ENCODE peak calls at places on chromosomes 6 and 20, in ten cellular contexts. I is cardiac fibroblast, N is coronary artery, M is thoracic aorta, K is MM.1S, F is OCI-LY7, J is stomach, V is astrocyte of the spinal cord, A is HepG2, E is HL-60. P is an unnamed sample.

GRCh38 chr6:5261545-5262109 is 314 bp downstream of the FARS2 start:
- DNase-seq in I (no peak), N (no peak), M (no peak), K (no peak), F (no peak), J (no peak), V (no peak), A (no peak), E (no peak), P (no peak)

GRCh38 chr6:37048851-37049734 is 43.6 kb downstream of the FGD2 start:
- DNase-seq in I (peak; percentile 87), N (no peak), M (no peak), K (peak; percentile 88), F (peak; percentile 69), J (peak; percentile 45), V (peak; percentile 81), A (no peak), E (no peak), P (peak; percentile 73)

GRCh38 chr6:19664050-19664449 is 173.1 kb upstream of the ID4 start:
- DNase-seq in I (no peak), N (no peak), M (no peak), K (no peak), F (peak; percentile 16), J (no peak), V (no peak), A (no peak), E (no peak), P (no peak)

GRCh38 chr6:48389146-48390043 is 278.4 kb upstream of the PTCHD4 start:
- DNase-seq in I (no peak), N (no peak), M (no peak), K (no peak), F (no peak), J (no peak), V (no peak), A (no peak), E (no peak), P (no peak)

GRCh38 chr6:31546339-31546961 is at the start of gene ATP6V1G2:
- DNase-seq in I (peak; percentile 94), N (peak; percentile 94), M (peak; percentile 67), K (peak; percentile 85), F (peak; percentile 94), J (peak; percentile 89), V (peak; percentile 96), A (peak; percentile 92), E (peak; percentile 93), P (peak; percentile 91)

GRCh38 chr6:18976966-18977365 is 589.8 kb downstream of the RNF144B start:
- DNase-seq in I (no peak), N (no peak), M (no peak), K (no peak), F (no peak), J (no peak), V (no peak), A (no peak), E (no peak), P (no peak)

GRCh38 chr6:2360716-2361115 is 115.3 kb upstream of the GMDS start:
- DNase-seq in I (no peak), N (no peak), M (no peak), K (no peak), F (no peak), J (no peak), V (no peak), A (no peak), E (no peak), P (no peak)

GRCh38 chr6:85390775-85391174 is 59.1 kb upstream of the NT5E start:
- DNase-seq in I (peak; percentile 73), N (no peak), M (no peak), K (no peak), F (no peak), J (no peak), V (no peak), A (no peak), E (no peak), P (peak; percentile 60)

GRCh38 chr20:22740829-22741228 is 156.5 kb upstream of the FOXA2 start:
- DNase-seq in I (no peak), N (no peak), M (no peak), K (no peak), F (no peak), J (no peak), V (no peak), A (no peak), E (no peak), P (no peak)

GRCh38 chr6:75504902-75505233 is 11.3 kb upstream of the FILIP1 start:
- DNase-seq in I (peak; percentile 54), N (no peak), M (no peak), K (no peak), F (no peak), J (no peak), V (no peak), A (no peak), E (no peak), P (peak; percentile 44)

GRCh38 chr6:5325173-5325572 is 63.9 kb downstream of the FARS2 start:
- DNase-seq in I (no peak), N (no peak), M (no peak), K (no peak), F (no peak), J (no peak), V (no peak), A (no peak), E (no peak), P (no peak)

GRCh38 chr6:30164714-30165113 is 1.4 kb downstream of the TRIM15 start:
- DNase-seq in I (no peak), N (no peak), M (no peak), K (no peak), F (no peak), J (no peak), V (no peak), A (no peak), E (no peak), P (no peak)

GRCh38 chr6:4732691-4733315 is 43.4 kb upstream of the CDYL start:
- DNase-seq in I (peak; percentile 80), N (no peak), M (no peak), K (no peak), F (no peak), J (peak; percentile 44), V (peak; percentile 90), A (peak; percentile 24), E (no peak), P (peak; percentile 89)

GRCh38 chr6:146090474-146090873 is 61.6 kb downstream of the GRM1 start:
- DNase-seq in I (no peak), N (no peak), M (no peak), K (no peak), F (no peak), J (no peak), V (peak; percentile 82), A (no peak), E (no peak), P (no peak)

GRCh38 chr20:54103067-54103761 is 32.8 kb upstream of the BCAS1 start:
- DNase-seq in I (peak; percentile 64), N (no peak), M (no peak), K (peak; percentile 71), F (peak; percentile 65), J (peak; percentile 82), V (peak; percentile 65), A (peak; percentile 96), E (peak; percentile 80), P (peak; percentile 53)
- TF ChIP-seq CTCF in I (peak; percentile 97), N (peak; percentile 30), M (peak; percentile 47), K (peak; percentile 84), F (peak; percentile 95), J (peak; percentile 59), V (peak; percentile 98), A (peak; percentile 95), E (peak; percentile 83), P (peak; percentile 80)

GRCh38 chr20:1804129-1804503 is 91.1 kb upstream of the SIRPA start:
- DNase-seq in I (no peak), N (peak; percentile 31), M (no peak), K (no peak), F (no peak), J (no peak), V (no peak), A (no peak), E (no peak), P (no peak)
- H3K4me3 ChIP-seq in I (no peak overlapping the region), N (no peak overlapping the region), M (no peak overlapping the region), K (peak overlapping the region; percentile 63), F (no peak overlapping the region), J (no peak overlapping the region), V (no peak overlapping the region), A (no peak overlapping the region), E (peak overlapping the region; percentile 41), P (no peak overlapping the region)

DNA sequence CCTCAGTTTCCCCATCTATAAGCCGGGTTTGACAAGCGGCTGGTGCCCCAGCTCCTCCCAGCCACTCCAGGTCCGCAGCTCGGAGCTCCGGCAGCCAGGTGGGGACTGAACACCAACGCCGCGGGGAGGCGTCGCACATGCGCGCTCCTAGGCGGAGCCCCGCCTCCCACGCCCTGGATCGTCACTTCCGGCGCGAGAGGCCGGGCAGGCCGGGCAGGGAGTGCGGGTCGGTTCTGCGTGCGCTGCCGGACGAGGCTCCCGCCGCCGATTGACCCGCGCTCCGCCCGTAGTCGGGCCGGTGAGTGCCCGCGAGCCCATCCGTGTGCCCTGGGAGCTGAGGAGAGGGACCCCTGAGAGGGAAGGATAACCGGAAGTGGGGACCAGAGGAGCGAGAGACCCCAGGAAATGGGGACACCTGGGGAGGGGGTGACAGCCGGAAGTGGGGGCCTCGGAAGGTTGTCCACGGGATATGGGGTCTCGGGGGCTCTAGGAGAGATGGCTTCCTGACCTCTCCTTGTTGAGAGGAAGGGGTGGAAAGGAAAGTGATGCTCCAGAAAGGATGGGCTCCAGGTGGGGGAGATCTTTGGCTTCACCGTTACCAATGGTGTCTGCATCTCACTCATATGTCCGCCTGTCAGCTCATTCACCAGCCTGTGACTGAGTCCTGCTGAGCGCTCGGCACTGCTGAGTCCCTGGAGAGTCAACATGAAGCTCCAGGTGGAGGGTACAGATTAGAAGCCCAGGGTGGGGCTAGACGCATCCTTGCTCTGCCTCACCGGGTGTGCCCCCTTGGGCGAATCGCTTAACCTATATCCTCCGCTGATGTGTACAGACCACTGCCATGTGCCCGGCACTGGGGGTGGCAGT is at the start of gene TTPAL:
- DNase-seq in I (peak; percentile 85), N (peak; percentile 89), M (peak; percentile 36), K (peak; percentile 93), F (peak; percentile 95), J (peak; percentile 93), V (peak; percentile 78), A (peak; percentile 89), E (peak; percentile 84), P (peak; percentile 73)
- TF ChIP-seq CTCF in I (peak; percentile 43), N (no peak), M (no peak), K (no peak), F (peak; percentile 46), J (no peak), V (peak; percentile 25), A (peak; percentile 93), E (no peak), P (peak; percentile 30)

GRCh38 chr6:159594750-159595117 is 98.3 kb downstream of the SOD2 start:
- DNase-seq in I (peak; percentile 55), N (no peak), M (no peak), K (no peak), F (no peak), J (no peak), V (peak; percentile 87), A (peak; percentile 8), E (no peak), P (peak; percentile 64)

GRCh38 chr6:159590794-159591193 is 102.2 kb downstream of the SOD2 start:
- DNase-seq in I (no peak), N (no peak), M (no peak), K (no peak), F (no peak), J (no peak), V (no peak), A (no peak), E (no peak), P (no peak)

GRCh38 chr6:159595173-159595572 is 97.9 kb downstream of the SOD2 start:
- DNase-seq in I (peak; percentile 66), N (no peak), M (peak; percentile 20), K (no peak), F (no peak), J (no peak), V (peak; percentile 65), A (no peak), E (no peak), P (peak; percentile 71)

GRCh38 chr6:159594106-159594749 is 98.8 kb downstream of the SOD2 start:
- DNase-seq in I (peak; percentile 39), N (no peak), M (no peak), K (no peak), F (no peak), J (no peak), V (peak; percentile 80), A (no peak), E (no peak), P (peak; percentile 54)
- H3K4me3 ChIP-seq in I (no peak overlapping the region), N (no peak overlapping the region), M (no peak overlapping the region), K (no peak overlapping the region), F (no peak overlapping the region), J (no peak overlapping the region), V (no peak overlapping the region), A (no peak overlapping the region), E (no peak overlapping the region), P (no peak overlapping the region)